ENCODE peak calls at places on chromosomes 4 and X, in five cellular contexts. One of them, this sample, is unnamed.

GRCh38 chr4:57109847-57110634 is at the start of gene IGFBP7:
- DNase-seq in substantia nigra: no peak
- DNase-seq in KBM-7: peak
- DNase-seq in Caki2: peak
- DNase-seq in hypothalamus: peak
- DNase-seq in this sample: no peak

GRCh38 chr4:48021086-48021485 is 4.5 kb downstream of the NIPAL1 start:
- DNase-seq in substantia nigra: no peak
- DNase-seq in KBM-7: no peak
- DNase-seq in Caki2: no peak
- DNase-seq in hypothalamus: no peak
- DNase-seq in this sample: no peak

GRCh38 chrX:12673487-12673886 is 117.7 kb upstream of the PRPS2 start:
- DNase-seq in substantia nigra: no peak
- DNase-seq in KBM-7: no peak
- DNase-seq in Caki2: no peak
- DNase-seq in hypothalamus: no peak
- DNase-seq in this sample: no peak

GRCh38 chrX:39398973-39399268 is 597.7 kb downstream of the MID1IP1 start:
- DNase-seq in substantia nigra: no peak
- DNase-seq in KBM-7: no peak
- DNase-seq in Caki2: no peak
- DNase-seq in hypothalamus: no peak
- DNase-seq in this sample: no peak

GRCh38 chr4:122469457-122469856 is 12.9 kb upstream of the IL2 start:
- DNase-seq in substantia nigra: no peak
- DNase-seq in KBM-7: no peak
- DNase-seq in Caki2: no peak
- DNase-seq in hypothalamus: no peak
- DNase-seq in this sample: no peak

GRCh38 chr4:78363031-78363430 is 188.5 kb upstream of the ANXA3 start:
- DNase-seq in substantia nigra: no peak
- DNase-seq in KBM-7: no peak
- DNase-seq in Caki2: no peak
- DNase-seq in hypothalamus: no peak
- DNase-seq in this sample: no peak

GRCh38 chr4:139175647-139176298 is 1.2 kb downstream of the ELF2 start:
- DNase-seq in substantia nigra: no peak
- DNase-seq in KBM-7: peak
- DNase-seq in Caki2: no peak
- DNase-seq in hypothalamus: no peak
- DNase-seq in this sample: peak

GRCh38 chr4:114052227-114052626 is 72.8 kb upstream of the ARSJ start:
- DNase-seq in substantia nigra: no peak
- DNase-seq in KBM-7: no peak
- DNase-seq in Caki2: no peak
- DNase-seq in hypothalamus: no peak
- DNase-seq in this sample: no peak

GRCh38 chrX:140503714-140504351 is 1.0 kb downstream of the SOX3 start:
- DNase-seq in substantia nigra: no peak
- DNase-seq in KBM-7: no peak
- DNase-seq in Caki2: peak
- DNase-seq in hypothalamus: peak
- DNase-seq in this sample: peak

GRCh38 chr4:115119804-115120352 is 6.5 kb upstream of the NDST4 start:
- DNase-seq in substantia nigra: no peak
- DNase-seq in KBM-7: no peak
- DNase-seq in Caki2: no peak
- DNase-seq in hypothalamus: no peak
- DNase-seq in this sample: no peak

GRCh38 chr4:108171541-108172230 is 3.0 kb upstream of the LEF1 start:
- DNase-seq in substantia nigra: no peak
- DNase-seq in KBM-7: peak
- DNase-seq in Caki2: no peak
- DNase-seq in hypothalamus: no peak
- DNase-seq in this sample: peak

GRCh38 chr4:173403051-173403450 is 4.1 kb upstream of the SCRG1 start:
- DNase-seq in substantia nigra: no peak
- DNase-seq in KBM-7: no peak
- DNase-seq in Caki2: no peak
- DNase-seq in hypothalamus: no peak
- DNase-seq in this sample: no peak